ENCODE peak calls at places on chromosomes 6 and 20, in seven cellular contexts. L is MCF 10A, Y is RWPE1, T is right lobe of liver, K is mucosa of descending colon, I is astrocyte of the spinal cord, W is ovary. P is an unnamed sample.

GRCh38 chr6:20691185-20691584 is 156.9 kb downstream of the CDKAL1 start:
- DNase-seq in L (no peak), Y (no peak), T (no peak), K (no peak), I (no peak), W (no peak), P (no peak)

GRCh38 chr20:63517376-63518309 is 2.9 kb upstream of the PPDPF start:
- DNase-seq in L (no peak), Y (no peak), T (no peak), K (no peak), I (no peak), W (no peak), P (no peak)

GRCh38 chr6:165002866-165003265 is 306.5 kb downstream of the C6orf118 start:
- DNase-seq in L (no peak), Y (no peak), T (no peak), K (no peak), I (no peak), W (no peak), P (no peak)

GRCh38 chr6:20906938-20907337 is 372.7 kb downstream of the CDKAL1 start:
- DNase-seq in L (peak), Y (peak), T (no peak), K (no peak), I (peak), W (no peak), P (peak)

GRCh38 chr6:79302341-79302740 is 67.9 kb upstream of the HMGN3 start:
- DNase-seq in L (peak), Y (peak), T (no peak), K (no peak), I (no peak), W (no peak), P (no peak)

GRCh38 chr6:114714836-114715507 is 372.1 kb upstream of the HS3ST5 start:
- DNase-seq in L (no peak), Y (no peak), T (no peak), K (no peak), I (no peak), W (no peak), P (no peak)

GRCh38 chr6:160933256-160933655 is 58.3 kb upstream of the MAP3K4 start:
- DNase-seq in L (no peak), Y (no peak), T (no peak), K (no peak), I (no peak), W (no peak), P (no peak)

GRCh38 chr6:29976588-29977424 is 34.5 kb downstream of the HLA-A start:
- DNase-seq in L (peak), Y (peak), T (peak), K (peak), I (peak), W (peak), P (no peak)

GRCh38 chr20:17959257-17959627 is 9.4 kb downstream of the SNX5 start:
- DNase-seq in L (no peak), Y (no peak), T (no peak), K (no peak), I (no peak), W (no peak), P (no peak)

GRCh38 chr6:129370268-129370916 is 339.6 kb downstream of the ARHGAP18 start:
- DNase-seq in L (peak), Y (peak), T (no peak), K (no peak), I (peak), W (peak), P (peak)

GRCh38 chr6:133724726-133725125 is 164.2 kb upstream of the TCF21 start:
- DNase-seq in L (no peak), Y (no peak), T (no peak), K (no peak), I (peak), W (no peak), P (peak)

GRCh38 chr20:1841554-1842140 is 53.6 kb upstream of the SIRPA start:
- DNase-seq in L (peak), Y (peak), T (no peak), K (no peak), I (no peak), W (no peak), P (no peak)

GRCh38 chr6:105781248-105781647 is 304.9 kb upstream of the PRDM1 start:
- DNase-seq in L (peak), Y (peak), T (no peak), K (no peak), I (no peak), W (no peak), P (no peak)

GRCh38 chr6:28944412-28945006 is 20.7 kb upstream of the TRIM27 start:
- DNase-seq in L (peak), Y (peak), T (no peak), K (peak), I (peak), W (peak), P (peak)

GRCh38 chr20:32052090-32052791 is at the start of gene HCK:
- DNase-seq in L (no peak), Y (no peak), T (peak), K (peak), I (no peak), W (no peak), P (no peak)

GRCh38 chr6:37818536-37819176 is 871 bp upstream of the ZFAND3 start:
- DNase-seq in L (peak), Y (peak), T (peak), K (peak), I (peak), W (peak), P (peak)

GRCh38 chr20:47818996-47819609 is 33.8 kb upstream of the SULF2 start:
- DNase-seq in L (no peak), Y (no peak), T (no peak), K (no peak), I (no peak), W (no peak), P (no peak)

GRCh38 chr6:111823831-111824607 is 49.2 kb downstream of the FYN start:
- DNase-seq in L (peak), Y (peak), T (no peak), K (no peak), I (peak), W (no peak), P (peak)

GRCh38 chr6:3484240-3484639 is 27.4 kb upstream of the SLC22A23 start:
- DNase-seq in L (peak), Y (peak), T (no peak), K (no peak), I (peak), W (no peak), P (peak)

GRCh38 chr20:49424536-49424935 is 57.9 kb downstream of the KCNB1 start:
- DNase-seq in L (no peak), Y (no peak), T (no peak), K (no peak), I (no peak), W (no peak), P (no peak)

DNA sequence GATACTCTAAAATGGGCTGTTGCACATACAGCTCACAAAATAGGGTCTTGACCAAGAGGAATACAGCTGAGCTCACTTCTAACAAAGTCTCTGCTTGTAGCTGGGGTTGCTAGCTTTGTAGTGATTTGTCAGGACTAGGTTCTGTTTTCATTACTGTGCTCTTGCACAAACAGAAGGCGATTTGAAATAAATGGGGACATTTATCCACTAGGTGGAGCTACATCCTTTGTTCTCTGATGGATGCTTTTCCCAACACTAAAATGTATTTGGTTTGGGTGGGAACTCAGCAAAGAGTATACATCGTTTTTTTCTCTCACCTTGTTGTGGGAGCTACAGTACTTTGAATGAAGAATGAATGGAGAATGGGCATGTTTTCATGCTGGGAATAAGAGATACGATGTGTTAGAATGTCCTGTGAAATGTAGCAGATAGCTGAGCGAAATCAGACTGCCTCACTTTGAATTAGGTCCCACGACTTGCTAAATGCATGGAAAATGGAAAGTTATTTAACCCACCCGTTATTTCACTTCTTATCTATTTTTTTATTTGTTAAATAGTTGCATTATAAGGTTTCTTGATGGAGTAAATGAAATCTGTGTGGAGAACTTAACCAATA is 494.7 kb upstream of the MAP3K7 start:
- DNase-seq in L (peak), Y (peak), T (no peak), K (no peak), I (peak), W (no peak), P (peak)
- TF ChIP-seq CTCF in L (peak), Y (peak), T (peak), K (peak), I (peak), W (peak), P (peak)

DNA sequence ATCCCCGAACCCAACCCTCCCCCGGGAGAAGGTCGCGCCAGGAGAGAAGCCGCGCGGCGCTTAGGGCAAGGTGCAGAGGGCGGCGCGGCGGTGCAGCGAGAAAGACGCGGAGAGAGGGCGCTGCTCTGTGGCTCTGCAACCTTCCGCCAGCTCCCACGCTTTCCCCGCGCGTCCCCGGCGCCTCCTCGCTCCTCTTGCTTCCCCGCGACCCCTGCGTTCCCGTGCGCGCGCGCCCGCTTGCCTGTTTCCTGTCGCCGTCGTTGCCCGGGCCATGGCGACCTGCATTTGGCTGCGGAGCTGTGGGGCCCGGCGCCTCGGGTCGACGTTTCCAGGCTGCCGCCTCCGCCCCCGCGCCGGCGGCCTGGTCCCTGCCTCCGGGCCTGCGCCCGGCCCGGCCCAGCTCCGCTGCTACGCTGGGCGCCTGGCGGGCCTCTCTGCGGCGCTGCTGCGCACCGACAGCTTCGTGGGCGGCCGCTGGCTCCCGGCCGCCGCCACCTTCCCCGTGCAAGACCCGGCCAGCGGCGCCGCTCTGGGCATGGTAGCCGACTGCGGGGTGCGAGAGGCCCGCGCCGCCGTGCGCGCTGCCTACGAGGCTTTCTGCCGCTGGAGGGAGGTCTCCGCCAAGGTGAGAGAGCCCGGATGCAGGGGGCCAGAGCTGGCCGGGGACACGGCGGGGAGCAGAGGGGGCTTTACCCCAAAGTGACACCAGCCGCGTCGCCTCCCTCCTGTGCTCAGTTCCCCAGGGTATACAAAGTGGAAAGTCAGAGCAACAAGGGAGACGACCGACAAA is at the start of gene ALDH5A1:
- DNase-seq in L (peak), Y (peak), T (peak), K (peak), I (peak), W (peak), P (peak)
- TF ChIP-seq CTCF in L (peak), Y (peak), T (peak), K (no peak), I (peak), W (no peak), P (peak)

DNA sequence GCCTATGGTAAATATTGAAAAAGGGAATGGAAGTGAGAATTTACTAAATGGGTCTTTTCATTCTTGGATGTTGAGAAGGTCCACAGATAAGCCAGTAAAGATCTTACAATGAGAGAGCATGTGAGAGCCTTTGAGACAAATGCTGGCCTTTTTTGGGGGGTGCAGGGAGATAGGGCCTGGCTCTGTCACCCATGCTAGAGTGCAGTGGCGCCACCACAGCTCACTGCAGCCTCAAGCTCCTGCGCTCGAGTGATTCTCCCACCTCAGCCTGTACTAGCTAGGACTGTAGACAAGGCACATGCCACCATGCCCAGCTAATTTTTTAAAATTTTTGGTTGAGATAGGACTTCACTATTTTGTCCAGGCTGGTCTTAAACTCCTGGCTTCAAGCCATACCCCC is 63.2 kb upstream of the TMEM181 start:
- DNase-seq in L (no peak), Y (no peak), T (no peak), K (no peak), I (no peak), W (no peak), P (no peak)
- TF ChIP-seq CTCF in L (no peak), Y (no peak), T (no peak), K (no peak), I (no peak), W (no peak), P (no peak)

GRCh38 chr6:96811136-96811535 is 26.1 kb downstream of the GPR63 start:
- DNase-seq in L (no peak), Y (no peak), T (no peak), K (no peak), I (no peak), W (no peak), P (no peak)

GRCh38 chr6:96814581-96814980 is 22.7 kb downstream of the GPR63 start:
- DNase-seq in L (no peak), Y (no peak), T (no peak), K (no peak), I (no peak), W (no peak), P (no peak)

GRCh38 chr6:96812077-96812703 is 25.1 kb downstream of the GPR63 start:
- DNase-seq in L (no peak), Y (no peak), T (no peak), K (no peak), I (peak), W (no peak), P (peak)

GRCh38 chr6:96811670-96812069 is 25.6 kb downstream of the GPR63 start:
- DNase-seq in L (no peak), Y (no peak), T (no peak), K (no peak), I (no peak), W (no peak), P (no peak)

GRCh38 chr6:96809119-96809518 is 28.2 kb downstream of the GPR63 start:
- DNase-seq in L (no peak), Y (no peak), T (no peak), K (no peak), I (no peak), W (no peak), P (no peak)
- TF ChIP-seq CTCF in L (no peak), Y (no peak), T (no peak), K (no peak), I (no peak), W (no peak), P (no peak)

DNA sequence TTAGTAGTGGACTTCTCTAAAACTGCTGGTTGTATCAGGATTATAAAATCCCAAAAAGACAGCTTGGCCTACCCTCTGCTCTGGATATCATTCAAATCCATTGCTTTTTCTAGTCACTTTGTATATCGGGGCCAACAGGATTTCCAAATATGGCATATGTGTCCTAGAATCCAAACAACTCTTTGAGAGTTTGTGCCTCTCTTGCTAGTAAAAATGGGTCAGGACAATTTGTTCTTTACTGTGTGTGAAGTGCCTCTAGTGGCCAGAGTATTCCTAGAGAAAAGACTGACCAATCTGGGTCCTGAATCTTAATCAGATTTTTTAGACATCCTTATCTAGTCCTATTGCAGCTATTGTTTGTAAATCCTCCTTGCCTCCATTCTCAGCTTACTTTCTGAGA is 33.5 kb upstream of the MANEA start:
- DNase-seq in L (no peak), Y (no peak), T (no peak), K (no peak), I (no peak), W (no peak), P (no peak)
- TF ChIP-seq CTCF in L (no peak), Y (no peak), T (peak), K (no peak), I (no peak), W (no peak), P (no peak)

GRCh38 chr6:146546440-146546839 is 2.8 kb downstream of the RAB32 start:
- DNase-seq in L (peak), Y (peak), T (no peak), K (no peak), I (peak), W (no peak), P (peak)

GRCh38 chr6:146543211-146543939 is at the start of gene RAB32:
- DNase-seq in L (peak), Y (peak), T (peak), K (peak), I (peak), W (peak), P (peak)

GRCh38 chr6:146544783-146545182 is 1.1 kb downstream of the RAB32 start:
- DNase-seq in L (peak), Y (no peak), T (no peak), K (peak), I (no peak), W (no peak), P (no peak)

GRCh38 chr6:146543940-146544661 is 468 bp downstream of the RAB32 start:
- DNase-seq in L (peak), Y (peak), T (peak), K (peak), I (peak), W (peak), P (no peak)

GRCh38 chr6:146545608-146546007 is 2.0 kb downstream of the RAB32 start:
- DNase-seq in L (peak), Y (no peak), T (no peak), K (no peak), I (peak), W (no peak), P (peak)
- TF ChIP-seq CTCF in L (no peak), Y (no peak), T (no peak), K (no peak), I (no peak), W (no peak), P (no peak)

DNA sequence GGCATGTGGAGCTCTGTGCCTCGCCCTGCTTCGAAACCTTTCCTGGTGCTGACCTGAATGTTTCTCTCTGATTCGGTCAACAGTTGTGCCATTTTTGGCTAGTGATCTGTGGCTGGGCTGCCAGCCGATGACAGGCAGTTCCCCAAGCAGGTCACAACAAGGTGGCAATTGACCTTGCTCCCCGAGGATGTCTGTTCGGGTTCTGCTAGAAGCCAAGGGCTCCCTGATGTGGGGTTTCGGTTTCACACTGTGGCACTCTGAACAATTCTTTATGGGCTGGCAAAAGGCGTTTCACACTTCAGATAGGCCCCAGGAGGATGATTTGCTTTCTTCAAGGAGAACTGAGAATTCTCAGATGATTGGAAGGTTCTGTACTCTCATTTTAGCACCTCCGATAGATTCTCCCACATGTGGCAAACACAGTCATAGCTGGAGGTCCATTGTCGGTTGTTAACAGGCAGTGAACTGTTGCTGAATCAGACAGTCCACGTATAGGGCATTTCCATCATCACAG is 135.6 kb downstream of the SLC24A3 start:
- DNase-seq in L (no peak), Y (no peak), T (no peak), K (no peak), I (no peak), W (no peak), P (no peak)
- TF ChIP-seq CTCF in L (no peak), Y (no peak), T (no peak), K (no peak), I (no peak), W (no peak), P (no peak)

DNA sequence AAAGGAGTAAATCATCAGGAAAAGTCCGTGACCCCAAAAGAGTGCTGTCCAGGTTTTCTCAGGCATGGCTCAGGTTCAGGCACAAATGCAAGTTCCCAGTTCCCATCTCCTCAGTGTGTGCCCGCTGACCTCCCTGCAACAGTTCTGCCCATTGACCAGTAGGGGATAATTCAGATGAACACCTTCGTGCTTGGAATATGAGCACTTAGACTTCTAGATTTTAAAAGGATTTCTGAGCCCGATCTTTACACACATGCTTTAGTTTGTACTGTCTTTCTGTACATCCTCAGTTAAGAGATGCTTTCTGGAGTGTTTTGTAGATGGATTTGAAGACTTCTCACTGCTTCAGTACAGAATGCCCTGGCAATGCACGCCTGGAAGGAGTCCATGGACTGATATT is 239.7 kb upstream of the PLCB4 start:
- DNase-seq in L (peak), Y (no peak), T (no peak), K (no peak), I (no peak), W (no peak), P (no peak)
- TF ChIP-seq CTCF in L (no peak), Y (no peak), T (no peak), K (no peak), I (peak), W (no peak), P (peak)

GRCh38 chr6:137040393-137040792 is 4.4 kb downstream of the IL20RA start:
- DNase-seq in L (no peak), Y (no peak), T (no peak), K (no peak), I (no peak), W (no peak), P (no peak)
- TF ChIP-seq CTCF in L (no peak), Y (no peak), T (no peak), K (no peak), I (no peak), W (no peak), P (no peak)

GRCh38 chr6:108915258-108915657 is 67.0 kb downstream of the ARMC2 start:
- DNase-seq in L (no peak), Y (no peak), T (no peak), K (no peak), I (no peak), W (no peak), P (no peak)

GRCh38 chr6:108916026-108916689 is 67.9 kb downstream of the ARMC2 start:
- DNase-seq in L (no peak), Y (no peak), T (no peak), K (no peak), I (no peak), W (no peak), P (no peak)

GRCh38 chr6:108914235-108915022 is 66.2 kb downstream of the ARMC2 start:
- DNase-seq in L (peak), Y (peak), T (no peak), K (no peak), I (no peak), W (no peak), P (no peak)
- TF ChIP-seq CTCF in L (peak), Y (peak), T (peak), K (no peak), I (peak), W (peak), P (peak)